ENCODE peak calls at places on chromosomes 13 and 19, in seven cellular contexts. Y is kidney epithelial cell, B is adipocyte, P is mucosa of descending colon, N is NT2/D1, T is choroid plexus epithelial cell, D is AG10803. O is an unnamed sample.
A peak's percentile ranks its signal among the peaks of the same experiment; 100 is the strongest.

GRCh38 chr19:30123109-30123508 is 181.1 kb downstream of the URI1 start:
- DNase-seq in Y (no peak), B (no peak), P (no peak), N (no peak), T (no peak), D (no peak), O (no peak)

GRCh38 chr13:96621634-96622033 is 372.6 kb downstream of the OXGR1 start:
- DNase-seq in Y (no peak), B (no peak), P (no peak), N (no peak), T (no peak), D (no peak), O (no peak)

GRCh38 chr19:3838661-3839060 is 30.2 kb downstream of the ZFR2 start:
- DNase-seq in Y (no peak), B (no peak), P (no peak), N (no peak), T (no peak), D (no peak), O (no peak)

GRCh38 chr13:71808708-71809107 is 58.3 kb downstream of the DACH1 start:
- DNase-seq in Y (no peak), B (no peak), P (no peak), N (no peak), T (no peak), D (no peak), O (no peak)

GRCh38 chr13:42363941-42364612 is 92.1 kb downstream of the AKAP11 start:
- DNase-seq in Y (peak; percentile 7), B (no peak), P (no peak), N (no peak), T (peak; percentile 71), D (no peak), O (peak; percentile 40)

GRCh38 chr19:11626252-11626651 is 29.0 kb downstream of the ZNF627 start:
- DNase-seq in Y (no peak), B (no peak), P (no peak), N (no peak), T (no peak), D (no peak), O (no peak)

GRCh38 chr13:79869326-79869725 is 388.4 kb downstream of the NDFIP2 start:
- DNase-seq in Y (peak; percentile 41), B (no peak), P (no peak), N (no peak), T (peak; percentile 72), D (no peak), O (peak; percentile 14)

GRCh38 chr19:13841339-13842293 is 35.3 kb upstream of the NANOS3 start:
- DNase-seq in Y (no peak), B (peak; percentile 73), P (peak; percentile 86), N (no peak), T (no peak), D (peak; percentile 48), O (no peak)

GRCh38 chr13:21034602-21035190 is 26.7 kb downstream of the LATS2 start:
- DNase-seq in Y (peak; percentile 28), B (no peak), P (no peak), N (no peak), T (peak; percentile 62), D (no peak), O (peak; percentile 71)

GRCh38 chr19:29508181-29508580 is 17.6 kb upstream of the VSTM2B start:
- DNase-seq in Y (no peak), B (no peak), P (no peak), N (no peak), T (no peak), D (no peak), O (no peak)

GRCh38 chr19:6489278-6490061 is 7.9 kb upstream of the DENND1C start:
- DNase-seq in Y (no peak), B (no peak), P (no peak), N (no peak), T (no peak), D (no peak), O (no peak)

GRCh38 chr19:38291855-38292254 is 12.2 kb upstream of the C19orf33 start:
- DNase-seq in Y (no peak), B (no peak), P (no peak), N (no peak), T (no peak), D (no peak), O (no peak)

GRCh38 chr19:50658438-50659317 is 9.4 kb downstream of the C19orf81 start:
- DNase-seq in Y (no peak), B (peak; percentile 64), P (peak; percentile 60), N (peak; percentile 83), T (peak; percentile 24), D (peak; percentile 49), O (peak; percentile 84)

GRCh38 chr13:35784286-35784951 is 307.9 kb upstream of the MAB21L1 start:
- DNase-seq in Y (no peak), B (no peak), P (no peak), N (no peak), T (no peak), D (no peak), O (no peak)

GRCh38 chr13:52378312-52378711 is 27.7 kb downstream of the THSD1 start:
- DNase-seq in Y (no peak), B (no peak), P (no peak), N (no peak), T (no peak), D (no peak), O (no peak)

GRCh38 chr19:2663920-2664571 is 38.4 kb downstream of the GNG7 start:
- DNase-seq in Y (no peak), B (no peak), P (peak; percentile 47), N (no peak), T (no peak), D (no peak), O (no peak)

GRCh38 chr19:1904385-1905070 is 671 bp upstream of the ADAT3 start:
- DNase-seq in Y (peak; percentile 44), B (no peak), P (no peak), N (peak; percentile 70), T (peak; percentile 40), D (no peak), O (no peak)

GRCh38 chr19:38577826-38578225 is 39.9 kb downstream of the MAP4K1 start:
- DNase-seq in Y (no peak), B (no peak), P (no peak), N (no peak), T (no peak), D (no peak), O (no peak)

GRCh38 chr13:40344270-40345148 is 321.9 kb downstream of the FOXO1 start:
- DNase-seq in Y (no peak), B (no peak), P (no peak), N (no peak), T (peak; percentile 72), D (no peak), O (peak; percentile 66)

GRCh38 chr13:73244486-73244885 is 185.7 kb downstream of the KLF5 start:
- DNase-seq in Y (no peak), B (no peak), P (no peak), N (no peak), T (no peak), D (no peak), O (no peak)

GRCh38 chr19:588758-589692 is 656 bp upstream of the HCN2 start:
- DNase-seq in Y (no peak), B (peak; percentile 34), P (no peak), N (no peak), T (no peak), D (no peak), O (no peak)
- H3K4me3 ChIP-seq in Y (no peak overlapping the region), B (no peak overlapping the region), P (no peak overlapping the region), N (peak overlapping the region; percentile 22), T (no peak overlapping the region), D (no peak overlapping the region), O (no peak overlapping the region)

GRCh38 chr13:111203742-111204386 is 88.8 kb downstream of the ARHGEF7 start:
- DNase-seq in Y (no peak), B (no peak), P (no peak), N (no peak), T (no peak), D (no peak), O (no peak)

GRCh38 chr13:111204438-111205177 is 89.5 kb downstream of the ARHGEF7 start:
- DNase-seq in Y (no peak), B (peak; percentile 95), P (no peak), N (no peak), T (peak; percentile 86), D (peak; percentile 86), O (peak; percentile 86)

GRCh38 chr13:111201304-111201940 is 86.3 kb downstream of the ARHGEF7 start:
- DNase-seq in Y (no peak), B (no peak), P (no peak), N (no peak), T (no peak), D (no peak), O (no peak)

GRCh38 chr13:111202149-111202548 is 87.0 kb downstream of the ARHGEF7 start:
- DNase-seq in Y (no peak), B (no peak), P (no peak), N (no peak), T (no peak), D (no peak), O (no peak)

GRCh38 chr13:111202745-111203144 is 87.6 kb downstream of the ARHGEF7 start:
- DNase-seq in Y (no peak), B (peak; percentile 83), P (no peak), N (no peak), T (peak; percentile 96), D (peak; percentile 71), O (peak; percentile 99)
- H3K4me3 ChIP-seq in Y (no peak overlapping the region), B (no peak overlapping the region), P (no peak overlapping the region), N (no peak overlapping the region), T (peak overlapping the region; percentile 57), D (no peak overlapping the region), O (peak overlapping the region; percentile 69)

GRCh38 chr13:32535748-32536147 is 2.8 kb downstream of the N4BP2L2 start:
- DNase-seq in Y (no peak), B (no peak), P (no peak), N (no peak), T (no peak), D (no peak), O (no peak)
- H3K4me3 ChIP-seq in Y (no peak overlapping the region), B (no peak overlapping the region), P (no peak overlapping the region), N (no peak overlapping the region), T (no peak overlapping the region), D (no peak overlapping the region), O (no peak overlapping the region)

GRCh38 chr19:55157064-55157908 is at the start of gene TNNI3:
- DNase-seq in Y (no peak), B (no peak), P (no peak), N (no peak), T (no peak), D (no peak), O (no peak)
- H3K4me3 ChIP-seq in Y (no peak within 1 kb of the TSS), B (no peak within 1 kb of the TSS), P (no peak within 1 kb of the TSS), N (no peak within 1 kb of the TSS), T (no peak within 1 kb of the TSS), D (no peak within 1 kb of the TSS), O (no peak within 1 kb of the TSS)

GRCh38 chr19:51887522-51888498 is at the start of gene ZNF577:
- DNase-seq in Y (peak; percentile 55), B (peak; percentile 92), P (peak; percentile 91), N (peak; percentile 80), T (peak; percentile 95), D (peak; percentile 92), O (peak; percentile 95)
- H3K4me3 ChIP-seq in Y (peak within 1 kb of the TSS; percentile 70), B (peak within 1 kb of the TSS; percentile 95), P (peak within 1 kb of the TSS; percentile 54), N (peak within 1 kb of the TSS; percentile 67), T (peak within 1 kb of the TSS; percentile 85), D (peak within 1 kb of the TSS; percentile 93), O (peak within 1 kb of the TSS; percentile 84)

O was measured in fibroblast of pulmonary artery.